ENCODE peak calls at places on chromosomes 5 and 9, in four cellular contexts. W is HEK293T, L is HepG2, N is K562. J is an unnamed sample.

GRCh38 chr5:115052948-115053347 is 116.8 kb downstream of the TRIM36 start:
- DNase-seq in W (no peak), L (no peak), N (no peak), J (no peak)

GRCh38 chr9:14400658-14400995 is 86.7 kb upstream of the NFIB start:
- DNase-seq in W (peak), L (peak), N (peak), J (peak)

GRCh38 chr9:95505676-95506437 is 10.9 kb downstream of the PTCH1 start:
- DNase-seq in W (peak), L (peak), N (peak), J (peak)

GRCh38 chr9:135032868-135033460 is 54.5 kb upstream of the OLFM1 start:
- DNase-seq in W (no peak), L (no peak), N (no peak), J (no peak)

GRCh38 chr5:142432961-142433360 is 108.1 kb upstream of the SPRY4 start:
- DNase-seq in W (no peak), L (no peak), N (no peak), J (no peak)

GRCh38 chr5:149550267-149550582 is 1.0 kb downstream of the CSNK1A1 start:
- DNase-seq in W (no peak), L (no peak), N (peak), J (no peak)

GRCh38 chr5:133297293-133297692 is 245.5 kb downstream of the HSPA4 start:
- DNase-seq in W (no peak), L (no peak), N (no peak), J (no peak)

GRCh38 chr9:95801797-95802196 is 73.7 kb upstream of the ERCC6L2 start:
- DNase-seq in W (no peak), L (no peak), N (no peak), J (no peak)

DNA sequence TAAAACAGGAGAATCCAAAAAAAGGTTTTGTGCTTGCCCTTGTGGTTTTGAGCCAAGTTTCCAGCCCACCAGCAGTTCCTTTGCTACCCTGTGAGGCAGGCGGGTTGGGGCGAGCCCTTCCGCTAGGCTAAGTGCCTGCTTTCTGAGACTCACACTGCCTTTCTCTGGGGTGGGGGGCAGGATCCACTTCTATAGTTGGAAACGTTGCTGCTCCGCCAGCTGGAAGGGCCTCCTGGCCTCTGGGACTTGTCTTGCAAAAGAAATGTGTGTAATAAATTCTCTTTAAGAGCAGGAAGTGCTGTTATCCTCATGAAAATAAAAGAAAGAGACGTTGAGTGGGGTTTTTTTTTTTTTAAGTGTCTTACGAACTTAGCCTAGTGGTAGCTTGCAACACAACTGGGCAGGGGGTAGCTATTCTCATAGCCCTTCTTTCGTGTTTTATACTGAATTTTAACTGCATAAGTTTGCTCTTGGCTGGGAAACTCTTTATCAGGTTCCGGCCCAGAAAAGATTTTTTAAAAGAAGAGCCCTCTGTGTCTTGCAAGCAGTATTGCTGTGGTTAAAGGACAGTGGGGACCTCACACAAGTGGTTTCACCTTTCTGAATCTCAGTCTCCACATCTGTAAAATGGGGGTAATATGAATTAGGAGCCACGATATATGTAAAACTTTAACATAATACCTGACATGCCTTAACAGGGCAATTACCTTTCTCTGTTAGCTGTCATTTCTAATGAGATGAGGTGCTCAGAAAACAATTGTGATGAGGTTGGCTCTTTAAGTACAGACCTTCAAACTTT is 19.8 kb downstream of the JADE2 start:
- DNase-seq in W (no peak), L (no peak), N (no peak), J (no peak)
- TF ChIP-seq ELF4 in W (no peak), L (no peak), N (no peak), J (no peak)

DNA sequence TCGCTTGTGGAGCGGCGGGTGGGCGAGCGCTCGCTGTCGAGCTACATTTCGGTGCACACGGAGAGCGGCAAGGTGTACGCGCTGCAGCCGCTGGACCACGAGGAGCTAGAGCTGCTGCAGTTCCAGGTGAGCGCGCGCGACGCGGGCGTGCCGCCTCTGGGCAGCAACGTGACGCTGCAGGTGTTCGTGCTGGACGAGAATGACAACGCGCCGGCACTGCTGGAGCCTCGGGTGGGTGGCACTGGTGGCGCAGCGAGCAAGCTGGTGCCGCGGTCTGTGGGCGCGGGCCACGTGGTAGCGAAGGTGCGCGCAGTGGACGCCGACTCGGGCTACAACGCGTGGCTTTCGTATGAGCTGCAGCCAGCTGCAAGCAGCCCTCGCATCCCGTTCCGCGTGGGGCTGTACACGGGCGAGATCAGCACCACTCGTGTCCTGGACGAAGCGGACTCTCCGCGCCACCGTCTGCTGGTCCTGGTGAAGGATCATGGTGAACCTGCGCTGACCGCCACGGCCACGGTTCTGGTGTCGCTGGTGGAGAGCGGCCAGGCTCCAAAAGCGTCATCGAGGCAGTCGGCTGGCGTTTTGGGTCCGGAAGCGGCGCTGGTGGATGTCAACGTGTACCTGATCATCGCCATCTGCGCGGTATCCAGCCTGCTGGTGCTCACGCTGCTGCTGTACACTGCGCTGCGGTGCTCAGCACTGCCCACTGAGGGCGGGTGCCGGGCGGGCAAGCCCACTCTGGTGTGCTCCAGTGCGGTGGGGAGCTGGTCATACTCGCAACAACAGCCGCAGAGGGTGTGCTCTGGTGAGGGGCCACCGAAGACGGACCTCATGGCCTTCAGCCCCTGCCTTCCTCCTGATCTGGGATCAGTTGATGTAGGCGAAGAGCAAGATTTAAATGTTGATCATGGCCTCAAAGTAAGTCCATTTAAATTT is 2.1 kb downstream of the PCDHA8 start:
- DNase-seq in W (no peak), L (no peak), N (no peak), J (no peak)
- TF ChIP-seq ELF4 in W (no peak), L (no peak), N (no peak), J (no peak)

DNA sequence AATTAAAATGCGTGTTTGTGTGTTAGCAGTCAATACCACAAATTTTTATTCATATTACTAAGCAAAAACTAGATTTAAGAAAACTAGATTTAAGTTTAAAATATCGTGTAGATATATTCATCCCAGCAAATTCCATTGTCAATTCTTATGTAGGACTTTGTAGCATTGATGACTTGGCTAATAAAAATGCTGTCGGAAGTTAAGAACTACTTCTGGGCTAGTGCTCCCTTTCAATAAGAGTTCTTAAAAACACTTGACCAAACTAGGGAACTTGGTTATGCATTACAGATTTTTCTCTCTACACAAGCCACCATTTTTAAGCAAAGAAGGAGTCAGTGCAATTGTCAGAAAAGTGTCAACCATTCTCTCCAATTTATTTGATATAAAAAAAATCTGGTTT is 68.7 kb upstream of the RAD23B start:
- DNase-seq in W (no peak), L (no peak), N (no peak), J (no peak)
- TF ChIP-seq ELF4 in W (no peak), L (no peak), N (no peak), J (no peak)

GRCh38 chr9:83385317-83385716 is 152.9 kb downstream of the FRMD3 start:
- DNase-seq in W (no peak), L (no peak), N (no peak), J (no peak)
- TF ChIP-seq ELF4 in W (no peak), L (no peak), N (no peak), J (no peak)

GRCh38 chr9:22682536-22683392 is 236.1 kb downstream of the DMRTA1 start:
- DNase-seq in W (no peak), L (no peak), N (no peak), J (no peak)
- TF ChIP-seq ELF4 in W (no peak), L (no peak), N (no peak), J (no peak)

DNA sequence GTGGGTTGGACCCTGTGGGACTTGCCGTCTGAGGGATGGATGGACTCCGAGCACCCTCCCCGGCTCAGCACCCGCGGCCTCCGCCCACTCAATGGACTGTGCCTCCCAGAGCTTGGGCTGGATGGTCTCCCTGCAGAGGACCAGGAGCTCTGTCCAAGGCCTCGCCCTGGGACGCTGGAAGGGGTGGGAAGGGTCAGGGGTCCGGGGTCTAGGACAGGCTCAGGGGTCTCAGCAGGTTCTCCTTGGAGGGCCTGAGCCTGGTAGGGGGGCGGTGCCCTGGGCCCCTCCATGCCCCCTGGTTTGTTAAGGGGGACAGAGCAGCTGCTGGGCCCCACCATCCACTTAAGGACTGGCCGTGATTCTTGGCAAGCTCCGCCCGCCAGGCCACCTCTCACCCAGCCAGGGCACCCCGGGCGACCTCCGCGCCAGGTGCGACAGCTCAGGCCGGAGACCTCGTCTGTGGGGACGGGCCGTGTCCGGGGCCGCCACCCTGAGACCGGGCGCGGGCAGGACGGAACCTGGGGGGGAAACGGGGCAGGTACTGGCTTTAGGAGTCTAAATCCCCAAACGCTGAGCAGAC is 29.2 kb downstream of the EXOC3 start:
- DNase-seq in W (no peak), L (no peak), N (peak), J (peak)
- TF ChIP-seq ELF4 in W (no peak), L (no peak), N (no peak), J (no peak)

DNA sequence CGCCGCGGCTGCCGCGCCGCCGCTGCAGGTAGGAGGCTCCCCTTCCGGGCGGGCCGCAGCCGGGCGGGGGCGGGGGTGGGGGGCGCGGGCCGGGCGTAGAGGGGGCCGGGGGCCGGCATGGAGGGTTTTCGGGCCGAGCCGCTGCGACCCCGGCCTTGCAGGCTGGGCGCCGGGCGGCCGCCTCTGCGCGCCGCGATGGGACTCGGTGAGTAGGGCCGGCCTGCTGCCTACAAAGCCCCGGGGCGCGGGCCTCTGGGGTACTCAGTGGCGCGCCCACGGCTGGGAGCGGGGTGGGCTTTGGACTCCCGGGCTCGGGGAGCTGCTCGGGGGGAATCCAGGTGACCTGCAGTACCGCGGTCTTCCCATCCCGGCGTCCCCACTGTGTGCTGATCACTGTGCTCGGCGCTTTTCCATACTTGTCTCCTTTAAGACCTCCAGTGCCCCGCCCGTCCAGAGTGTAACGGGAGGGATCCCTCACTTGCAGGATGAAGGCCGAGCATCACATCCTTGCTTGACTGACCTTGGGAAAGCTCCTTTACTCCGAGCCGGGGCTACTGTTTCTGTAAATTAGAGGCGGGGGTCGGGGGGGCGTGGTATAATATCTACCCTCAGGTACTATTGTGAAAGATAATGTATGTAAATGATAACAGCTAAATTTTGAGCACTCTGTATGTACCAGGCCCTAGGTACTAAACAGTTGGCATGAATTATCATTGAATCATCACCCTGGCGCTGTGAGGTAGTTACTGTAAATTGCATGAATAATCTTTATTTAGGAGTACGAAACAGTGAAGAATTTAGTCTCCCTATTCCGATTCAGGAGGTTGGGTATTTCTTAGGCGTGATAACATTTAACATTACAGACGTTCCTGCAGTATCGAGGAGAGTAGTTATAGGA is 672 bp downstream of the MSANTD3 start:
- DNase-seq in W (peak), L (peak), N (no peak), J (peak)
- TF ChIP-seq ELF4 in W (no peak), L (no peak), N (no peak), J (no peak)

J was measured in WTC11.